ENCODE peak calls at places on chromosomes 7 and 10, in nine cellular contexts. W is stimulated activated CD4-positive, alpha-beta T cell treated with anti-CD3 and anti-CD28 coated beads, Interleukin-1b, Interleukin-23, amount 100 ng/mL, for 4 hours; G is Panc1; O is brain microvascular endothelial cell; Y is posterior vena cava; Z is LoVo; I is astrocyte of the spinal cord; D is DMS153; H is hypothalamus. U is an unnamed sample.

GRCh38 chr10:15306881-15307280 is 64.2 kb downstream of the FAM171A1 start:
- DNase-seq in H (no peak), W (no peak), O (no peak), D (no peak), Y (no peak), G (no peak), I (no peak), Z (no peak), U (no peak)

GRCh38 chr10:75530337-75530736 is 98.9 kb downstream of the LRMDA start:
- DNase-seq in Y (no peak), H (no peak), W (no peak), I (peak; percentile 75), G (no peak), D (no peak), O (no peak), Z (peak; percentile 35), U (peak; percentile 68)

GRCh38 chr7:42272793-42273665 is 36.0 kb upstream of the GLI3 start:
- DNase-seq in D (no peak), O (peak; percentile 79), G (no peak), I (peak; percentile 43), Z (peak; percentile 24), W (no peak), Y (no peak), H (no peak), U (peak; percentile 76)

GRCh38 chr10:110568055-110568735 is 700 bp downstream of the SMC3 start:
- DNase-seq in Y (peak; percentile 82), H (peak; percentile 49), Z (peak; percentile 14), D (no peak), I (peak; percentile 13), G (no peak), O (no peak), W (no peak), U (no peak)

GRCh38 chr7:2100278-2101205 is 132.2 kb downstream of the MAD1L1 start:
- DNase-seq in D (no peak), Y (no peak), W (no peak), I (no peak), O (no peak), G (no peak), Z (no peak), H (no peak), U (no peak)

GRCh38 chr7:90345548-90346319 is 782 bp upstream of the GTPBP10 start:
- DNase-seq in D (no peak), G (no peak), I (peak; percentile 51), W (no peak), Y (no peak), Z (peak; percentile 51), H (no peak), O (peak; percentile 7), U (no peak)

GRCh38 chr10:71268247-71268691 is 50.8 kb upstream of the SLC29A3 start:
- DNase-seq in Y (no peak), I (peak; percentile 46), W (no peak), Z (no peak), D (no peak), O (peak; percentile 22), H (no peak), G (no peak), U (peak; percentile 45)

GRCh38 chr7:118082506-118082905 is 101.5 kb upstream of the LSM8 start:
- DNase-seq in I (peak; percentile 31), Y (no peak), H (no peak), G (no peak), Z (no peak), O (no peak), D (no peak), W (no peak), U (no peak)

GRCh38 chr7:156473476-156474240 is 166.9 kb upstream of the RNF32 start:
- DNase-seq in I (peak; percentile 51), O (peak; percentile 50), Z (peak; percentile 58), G (peak; percentile 46), W (peak; percentile 12), H (no peak), Y (peak; percentile 28), D (no peak), U (peak; percentile 28)

GRCh38 chr7:80588591-80588990 is 49.9 kb upstream of the CD36 start:
- DNase-seq in G (no peak), I (peak; percentile 32), Z (no peak), O (no peak), D (no peak), W (no peak), Y (no peak), H (no peak), U (no peak)

GRCh38 chr7:2248984-2249694 is 7.1 kb downstream of the NUDT1 start:
- DNase-seq in Y (peak; percentile 92), W (no peak), I (peak; percentile 98), Z (no peak), H (no peak), D (no peak), O (peak; percentile 94), G (no peak), U (peak; percentile 99)

GRCh38 chr10:55822096-55822495 is 539.0 kb downstream of the ZWINT start:
- DNase-seq in D (no peak), O (no peak), W (no peak), H (no peak), I (no peak), Y (no peak), Z (no peak), G (no peak), U (no peak)

GRCh38 chr7:135359633-135360032 is 126.0 kb downstream of the STRA8 start:
- DNase-seq in Z (no peak), W (no peak), Y (no peak), H (no peak), O (no peak), I (no peak), G (no peak), D (no peak), U (no peak)

GRCh38 chr10:89392974-89393373 is 551 bp downstream of the IFIT1 start:
- DNase-seq in G (no peak), H (no peak), Z (no peak), Y (no peak), I (peak; percentile 74), D (no peak), O (peak; percentile 65), W (no peak), U (peak; percentile 61)

GRCh38 chr7:106054133-106054532 is 58.0 kb downstream of the SYPL1 start:
- DNase-seq in W (no peak), I (no peak), O (no peak), Z (no peak), G (no peak), H (no peak), D (no peak), Y (peak; percentile 32), U (no peak)

GRCh38 chr10:104127411-104127810 is 5.4 kb downstream of the SFR1 start:
- DNase-seq in O (no peak), Y (no peak), G (no peak), I (no peak), H (no peak), Z (peak; percentile 23), W (peak; percentile 0), D (peak; percentile 12), U (no peak)

U was measured in H4.